ENCODE peak calls at places on chromosomes 11 and 22, in six cellular contexts. N is NCI-H460, G is progenitor cell of endocrine pancreas, M is NCI-H1105, I is anterior cingulate cortex, H is cerebellum. Y is an unnamed sample.

GRCh38 chr11:16843307-16843706 is 104.9 kb downstream of the C11orf58 start:
- DNase-seq in G (no peak), M (peak; percentile 84), H (no peak), I (no peak), N (peak; percentile 4), Y (no peak)

GRCh38 chr11:124896071-124896750 is 1.5 kb downstream of the ROBO4 start:
- DNase-seq in I (no peak), G (no peak), N (no peak), H (no peak), M (no peak), Y (no peak)

GRCh38 chr11:2525166-2525861 is 80.5 kb downstream of the KCNQ1 start:
- DNase-seq in H (peak; percentile 28), I (no peak), M (no peak), N (no peak), G (peak; percentile 7), Y (no peak)

GRCh38 chr11:80330302-80330701 is 889.5 kb upstream of the TENM4 start:
- DNase-seq in N (no peak), G (no peak), H (no peak), I (no peak), M (no peak), Y (no peak)

GRCh38 chr11:1930448-1930802 is 10.9 kb downstream of the TNNT3 start:
- DNase-seq in I (no peak), H (no peak), M (no peak), N (no peak), G (no peak), Y (no peak)

GRCh38 chr11:131253142-131253884 is 117.1 kb upstream of the NTM start:
- DNase-seq in H (no peak), I (no peak), N (no peak), G (no peak), M (no peak), Y (no peak)

GRCh38 chr11:14414470-14415461 is 55.8 kb upstream of the RRAS2 start:
- DNase-seq in M (no peak), N (no peak), I (no peak), H (no peak), G (no peak), Y (peak; percentile 57)

GRCh38 chr11:45094958-45095690 is 51.3 kb upstream of the PRDM11 start:
- DNase-seq in I (no peak), H (no peak), G (no peak), N (no peak), M (peak; percentile 9), Y (no peak)

GRCh38 chr22:43432883-43433415 is 21.1 kb downstream of the MPPED1 start:
- DNase-seq in H (no peak), G (no peak), M (no peak), I (no peak), N (no peak), Y (no peak)

Y was measured in stimulated activated CD8-positive, alpha-beta memory T cell treated with anti-CD3 and anti-CD28 coated beads, Interleukin-12 subunit alpha, Interleukin-12 subunit beta, amount 100 ng/mL, for 1 hour.